ENCODE peak calls at places on chromosomes 3 and 15, in nine cellular contexts. U is endothelial cell of umbilical vein; W is progenitor cell of endocrine pancreas; N is ovary; A is HuH-7.5; O is AG20443; T is M059J; M is retina; S is effector memory CD8-positive, alpha-beta T cell. F is an unnamed sample.
A peak's percentile ranks its signal among the peaks of the same experiment; 100 is the strongest.

GRCh38 chr3:169308654-169309325 is 354.7 kb downstream of the MECOM start:
- DNase-seq in U (peak; percentile 92), W (no peak), N (no peak), A (no peak), O (no peak), T (peak; percentile 12), M (no peak), S (no peak), F (no peak)

GRCh38 chr3:174125267-174125844 is 727.8 kb downstream of the NLGN1 start:
- DNase-seq in U (peak; percentile 60), W (no peak), N (no peak), A (no peak), O (peak; percentile 63), T (peak; percentile 65), M (peak; percentile 17), S (no peak), F (peak; percentile 31)

GRCh38 chr3:62923092-62923491 is 47.9 kb upstream of the CADPS start:
- DNase-seq in U (no peak), W (no peak), N (no peak), A (no peak), O (no peak), T (no peak), M (no peak), S (no peak), F (no peak)

GRCh38 chr15:74399511-74400312 is 32.3 kb upstream of the CYP11A1 start:
- DNase-seq in U (no peak), W (no peak), N (no peak), A (no peak), O (peak; percentile 33), T (peak; percentile 74), M (no peak), S (no peak), F (no peak)

GRCh38 chr3:12097972-12098371 is 60.7 kb downstream of the TIMP4 start:
- DNase-seq in U (no peak), W (no peak), N (no peak), A (no peak), O (no peak), T (peak; percentile 32), M (no peak), S (no peak), F (no peak)

GRCh38 chr15:22979699-22980188 is 424 bp downstream of the CYFIP1 start:
- DNase-seq in U (peak; percentile 56), W (peak; percentile 18), N (peak; percentile 73), A (peak; percentile 32), O (peak; percentile 50), T (peak; percentile 41), M (no peak), S (no peak), F (peak; percentile 56)

GRCh38 chr3:99484871-99485270 is 153.5 kb upstream of the COL8A1 start:
- DNase-seq in U (no peak), W (no peak), N (no peak), A (no peak), O (peak; percentile 52), T (peak; percentile 69), M (no peak), S (no peak), F (no peak)

GRCh38 chr3:134618986-134619615 is 31.7 kb downstream of the KY start:
- DNase-seq in U (no peak), W (no peak), N (no peak), A (no peak), O (no peak), T (no peak), M (peak; percentile 11), S (no peak), F (no peak)

GRCh38 chr3:191362036-191362435 is 31.7 kb upstream of the UTS2B start:
- DNase-seq in U (no peak), W (no peak), N (no peak), A (no peak), O (no peak), T (no peak), M (no peak), S (no peak), F (no peak)

GRCh38 chr3:72997421-72997961 is 880 bp downstream of the PPP4R2 start:
- DNase-seq in U (peak; percentile 71), W (no peak), N (no peak), A (peak; percentile 14), O (peak; percentile 41), T (peak; percentile 51), M (peak; percentile 63), S (peak; percentile 36), F (no peak)

GRCh38 chr3:190615607-190616006 is 101.7 kb downstream of the IL1RAP start:
- DNase-seq in U (no peak), W (no peak), N (no peak), A (no peak), O (no peak), T (no peak), M (no peak), S (no peak), F (no peak)

GRCh38 chr3:8001712-8002111 is 499.9 kb upstream of the LMCD1 start:
- DNase-seq in U (no peak), W (no peak), N (no peak), A (no peak), O (no peak), T (no peak), M (no peak), S (no peak), F (no peak)

GRCh38 chr3:161163297-161163696 is 57.8 kb upstream of the NMD3 start:
- DNase-seq in U (peak; percentile 54), W (no peak), N (no peak), A (no peak), O (peak; percentile 35), T (peak; percentile 98), M (no peak), S (no peak), F (no peak)

GRCh38 chr3:23797490-23797889 is 8.3 kb upstream of the UBE2E1 start:
- DNase-seq in U (no peak), W (no peak), N (no peak), A (no peak), O (no peak), T (no peak), M (no peak), S (no peak), F (no peak)

GRCh38 chr15:28980709-28981350 is 95.1 kb downstream of the APBA2 start:
- DNase-seq in U (no peak), W (no peak), N (no peak), A (no peak), O (no peak), T (no peak), M (no peak), S (no peak), F (no peak)

GRCh38 chr3:41716391-41716910 is 245.5 kb downstream of the ULK4 start:
- DNase-seq in U (peak; percentile 55), W (no peak), N (no peak), A (no peak), O (peak; percentile 27), T (no peak), M (no peak), S (no peak), F (no peak)